ENCODE peak calls at places on chromosomes 7 and 10, in four cellular contexts. One of them, this sample, is unnamed.

GRCh38 chr10:72260215-72260587 is 13.5 kb upstream of the DDIT4 start:
- DNase-seq in dermis microvascular lymphatic vessel endothelial cell: no peak
- DNase-seq in naive thymus-derived CD8-positive, alpha-beta T cell: no peak
- DNase-seq in activated gamma-delta T cell treated with anti-CD3 and anti-CD28 coated beads, Interleukin-2, amount 50 U/mL, for 16 hours: no peak
- DNase-seq in this sample: no peak

GRCh38 chr10:35765039-35765662 is 123.1 kb upstream of the FZD8 start:
- DNase-seq in dermis microvascular lymphatic vessel endothelial cell: no peak
- DNase-seq in activated gamma-delta T cell treated with anti-CD3 and anti-CD28 coated beads, Interleukin-2, amount 50 U/mL, for 16 hours: no peak
- DNase-seq in naive thymus-derived CD8-positive, alpha-beta T cell: no peak
- DNase-seq in this sample: no peak

GRCh38 chr7:103937680-103938079 is 51.8 kb downstream of the RELN start:
- DNase-seq in activated gamma-delta T cell treated with anti-CD3 and anti-CD28 coated beads, Interleukin-2, amount 50 U/mL, for 16 hours: no peak
- DNase-seq in dermis microvascular lymphatic vessel endothelial cell: no peak
- DNase-seq in naive thymus-derived CD8-positive, alpha-beta T cell: no peak
- DNase-seq in this sample: no peak

GRCh38 chr10:87760195-87760905 is 57.7 kb downstream of the ATAD1 start:
- DNase-seq in naive thymus-derived CD8-positive, alpha-beta T cell: no peak
- DNase-seq in activated gamma-delta T cell treated with anti-CD3 and anti-CD28 coated beads, Interleukin-2, amount 50 U/mL, for 16 hours: no peak
- DNase-seq in dermis microvascular lymphatic vessel endothelial cell: no peak
- DNase-seq in this sample: no peak

GRCh38 chr7:70619659-70620058 is 512.3 kb upstream of the GALNT17 start:
- DNase-seq in activated gamma-delta T cell treated with anti-CD3 and anti-CD28 coated beads, Interleukin-2, amount 50 U/mL, for 16 hours: no peak
- DNase-seq in naive thymus-derived CD8-positive, alpha-beta T cell: no peak
- DNase-seq in dermis microvascular lymphatic vessel endothelial cell: no peak
- DNase-seq in this sample: no peak

GRCh38 chr10:131819241-131820072 is 81.4 kb upstream of the PPP2R2D start:
- DNase-seq in activated gamma-delta T cell treated with anti-CD3 and anti-CD28 coated beads, Interleukin-2, amount 50 U/mL, for 16 hours: no peak
- DNase-seq in naive thymus-derived CD8-positive, alpha-beta T cell: peak
- DNase-seq in dermis microvascular lymphatic vessel endothelial cell: no peak
- DNase-seq in this sample: no peak

GRCh38 chr7:82335927-82336326 is 107.7 kb downstream of the CACNA2D1 start:
- DNase-seq in dermis microvascular lymphatic vessel endothelial cell: no peak
- DNase-seq in activated gamma-delta T cell treated with anti-CD3 and anti-CD28 coated beads, Interleukin-2, amount 50 U/mL, for 16 hours: no peak
- DNase-seq in naive thymus-derived CD8-positive, alpha-beta T cell: no peak
- DNase-seq in this sample: no peak

GRCh38 chr10:11177926-11178453 is 160.3 kb downstream of the CELF2 start:
- DNase-seq in activated gamma-delta T cell treated with anti-CD3 and anti-CD28 coated beads, Interleukin-2, amount 50 U/mL, for 16 hours: no peak
- DNase-seq in dermis microvascular lymphatic vessel endothelial cell: no peak
- DNase-seq in naive thymus-derived CD8-positive, alpha-beta T cell: no peak
- DNase-seq in this sample: no peak

GRCh38 chr7:158778476-158778875 is 50.8 kb downstream of the ESYT2 start:
- DNase-seq in dermis microvascular lymphatic vessel endothelial cell: no peak
- DNase-seq in naive thymus-derived CD8-positive, alpha-beta T cell: no peak
- DNase-seq in activated gamma-delta T cell treated with anti-CD3 and anti-CD28 coated beads, Interleukin-2, amount 50 U/mL, for 16 hours: no peak
- DNase-seq in this sample: no peak

GRCh38 chr7:115356139-115356746 is 434.3 kb downstream of the MDFIC start:
- DNase-seq in activated gamma-delta T cell treated with anti-CD3 and anti-CD28 coated beads, Interleukin-2, amount 50 U/mL, for 16 hours: no peak
- DNase-seq in dermis microvascular lymphatic vessel endothelial cell: peak
- DNase-seq in naive thymus-derived CD8-positive, alpha-beta T cell: no peak
- DNase-seq in this sample: no peak

GRCh38 chr7:111012799-111013675 is 77.9 kb upstream of the LRRN3 start:
- DNase-seq in dermis microvascular lymphatic vessel endothelial cell: no peak
- DNase-seq in activated gamma-delta T cell treated with anti-CD3 and anti-CD28 coated beads, Interleukin-2, amount 50 U/mL, for 16 hours: peak
- DNase-seq in naive thymus-derived CD8-positive, alpha-beta T cell: peak
- DNase-seq in this sample: peak

GRCh38 chr7:76998263-76998666 is 33.9 kb downstream of the SPDYE17 start:
- DNase-seq in naive thymus-derived CD8-positive, alpha-beta T cell: no peak
- DNase-seq in dermis microvascular lymphatic vessel endothelial cell: no peak
- DNase-seq in activated gamma-delta T cell treated with anti-CD3 and anti-CD28 coated beads, Interleukin-2, amount 50 U/mL, for 16 hours: no peak
- DNase-seq in this sample: no peak

GRCh38 chr7:150378115-150378852 is 846 bp upstream of the ZNF775 start:
- DNase-seq in activated gamma-delta T cell treated with anti-CD3 and anti-CD28 coated beads, Interleukin-2, amount 50 U/mL, for 16 hours: no peak
- DNase-seq in dermis microvascular lymphatic vessel endothelial cell: no peak
- DNase-seq in naive thymus-derived CD8-positive, alpha-beta T cell: no peak
- DNase-seq in this sample: no peak

GRCh38 chr10:53314856-53315255 is 542.3 kb upstream of the MBL2 start:
- DNase-seq in naive thymus-derived CD8-positive, alpha-beta T cell: no peak
- DNase-seq in activated gamma-delta T cell treated with anti-CD3 and anti-CD28 coated beads, Interleukin-2, amount 50 U/mL, for 16 hours: no peak
- DNase-seq in dermis microvascular lymphatic vessel endothelial cell: no peak
- DNase-seq in this sample: no peak

GRCh38 chr7:50679218-50680007 is 103.3 kb downstream of the GRB10 start:
- DNase-seq in dermis microvascular lymphatic vessel endothelial cell: peak
- DNase-seq in activated gamma-delta T cell treated with anti-CD3 and anti-CD28 coated beads, Interleukin-2, amount 50 U/mL, for 16 hours: no peak
- DNase-seq in naive thymus-derived CD8-positive, alpha-beta T cell: no peak
- DNase-seq in this sample: no peak

This sample was measured in stimulated activated naive CD4-positive, alpha-beta T cell.